ENCODE peak calls at places on chromosomes 7 and 10, in ten cellular contexts. Y, B, V, N, E, G, H, O, C and J are unnamed samples. For H3K9me3, the result is how much of the 10 kb centered on the place peaks cover.

GRCh38 chr7:2911466-2911865 is 67.4 kb upstream of the GNA12 start:
- DNase-seq in Y (no peak), B (no peak), V (no peak), N (no peak), E (no peak), G (no peak), H (no peak), O (no peak), C (no peak), J (no peak)

GRCh38 chr7:70189261-70189660 is 591.0 kb downstream of the AUTS2 start:
- DNase-seq in Y (no peak), B (no peak), V (no peak), N (no peak), E (no peak), G (no peak), H (no peak), O (no peak), C (no peak), J (no peak)

GRCh38 chr7:103447073-103447960 is 1.3 kb upstream of the SLC26A5 start:
- DNase-seq in Y (peak), B (no peak), V (peak), N (no peak), E (peak), G (peak), H (no peak), O (peak), C (peak), J (peak)

GRCh38 chr10:59176241-59177030 is at the start of gene PHYHIPL:
- DNase-seq in Y (no peak), B (peak), V (peak), N (no peak), E (peak), G (peak), H (no peak), O (peak), C (no peak), J (no peak)

GRCh38 chr10:63520463-63521388 is 475 bp upstream of the REEP3 start:
- DNase-seq in Y (no peak), B (peak), V (peak), N (peak), E (no peak), G (peak), H (peak), O (peak), C (peak), J (peak)

GRCh38 chr7:129829677-129830631 is 122.8 kb downstream of the UBE2H start:
- DNase-seq in Y (peak), B (peak), V (peak), N (peak), E (peak), G (peak), H (no peak), O (peak), C (peak), J (peak)

GRCh38 chr10:132575320-132576201 is 38.0 kb downstream of the INPP5A start:
- DNase-seq in Y (no peak), B (peak), V (no peak), N (no peak), E (no peak), G (no peak), H (no peak), O (no peak), C (no peak), J (peak)

GRCh38 chr10:99827906-99828305 is 45.5 kb downstream of the ABCC2 start:
- DNase-seq in Y (no peak), B (no peak), V (no peak), N (no peak), E (no peak), G (no peak), H (no peak), O (no peak), C (no peak), J (no peak)

GRCh38 chr7:78924581-78924980 is 528.9 kb downstream of the MAGI2 start:
- DNase-seq in Y (peak), B (no peak), V (peak), N (no peak), E (peak), G (peak), H (no peak), O (no peak), C (peak), J (no peak)

GRCh38 chr7:157524731-157525130 is 187.9 kb downstream of the DNAJB6 start:
- DNase-seq in Y (no peak), B (no peak), V (no peak), N (no peak), E (no peak), G (no peak), H (no peak), O (no peak), C (no peak), J (no peak)
- H3K9me3 ChIP-seq in Y (under half), B (under half), V (under half), N (under half), E (under half), G (under half), H (under half), O (under half), C (under half), J (under half)

GRCh38 chr7:108454674-108455523 is 1.3 kb downstream of the NRCAM start:
- DNase-seq in Y (no peak), B (no peak), V (peak), N (peak), E (peak), G (peak), H (no peak), O (peak), C (no peak), J (no peak)

GRCh38 chr7:108457871-108458270 is 1.6 kb upstream of the NRCAM start:
- DNase-seq in Y (no peak), B (no peak), V (no peak), N (no peak), E (no peak), G (no peak), H (no peak), O (no peak), C (no peak), J (no peak)

GRCh38 chr7:108455524-108455832 is 758 bp downstream of the NRCAM start:
- DNase-seq in Y (no peak), B (no peak), V (no peak), N (no peak), E (no peak), G (no peak), H (no peak), O (no peak), C (no peak), J (peak)

GRCh38 chr7:108455833-108456677 is at the start of gene NRCAM:
- DNase-seq in Y (peak), B (peak), V (peak), N (peak), E (peak), G (peak), H (peak), O (peak), C (no peak), J (peak)

DNA sequence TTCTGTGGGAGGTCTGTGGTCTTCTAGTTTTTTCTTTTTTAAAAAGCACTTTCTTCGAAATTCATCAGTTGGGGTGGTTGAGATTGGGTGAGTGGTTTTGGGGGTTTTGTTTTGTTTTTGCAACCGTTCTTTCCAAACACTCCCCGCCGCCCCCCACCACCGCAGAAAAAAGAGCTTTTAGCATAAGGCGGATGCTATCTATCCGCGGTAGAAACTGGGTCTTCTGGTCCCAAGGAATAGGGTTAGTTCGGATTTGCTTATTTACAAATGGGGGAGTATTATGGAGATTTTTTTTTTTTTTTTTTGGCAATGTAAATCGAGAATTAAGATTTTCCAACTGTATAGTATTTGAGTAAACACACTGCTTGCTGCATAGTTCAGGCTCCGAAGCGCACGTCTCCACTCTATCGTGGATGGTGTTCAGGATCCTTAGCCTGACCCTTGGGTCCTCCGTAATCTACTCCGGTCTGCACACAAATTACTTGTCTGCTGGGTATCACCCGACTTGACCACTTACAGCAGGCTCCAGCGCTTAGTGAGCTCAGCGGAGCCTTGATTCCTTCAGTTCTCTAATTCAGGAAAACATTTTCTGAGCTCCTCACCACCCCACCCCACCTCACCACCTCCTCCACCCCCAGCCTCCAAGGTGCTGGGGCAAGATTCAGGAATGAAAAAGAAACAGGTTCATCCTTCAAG is 757 bp upstream of the NRCAM start:
- DNase-seq in Y (no peak), B (no peak), V (peak), N (no peak), E (no peak), G (no peak), H (no peak), O (peak), C (no peak), J (no peak)
- H3K4me3 ChIP-seq in Y (peak), B (no peak), V (peak), N (no peak), E (peak), G (peak), H (peak), O (peak), C (no peak), J (no peak)

GRCh38 chr10:131272897-131273451 is 38.5 kb downstream of the TCERG1L start:
- DNase-seq in Y (no peak), B (no peak), V (no peak), N (no peak), E (no peak), G (no peak), H (no peak), O (no peak), C (no peak), J (no peak)

GRCh38 chr10:131269776-131270460 is 41.6 kb downstream of the TCERG1L start:
- DNase-seq in Y (no peak), B (no peak), V (no peak), N (no peak), E (no peak), G (no peak), H (no peak), O (peak), C (no peak), J (no peak)

GRCh38 chr10:131271966-131272365 is 39.6 kb downstream of the TCERG1L start:
- DNase-seq in Y (no peak), B (no peak), V (no peak), N (no peak), E (no peak), G (no peak), H (no peak), O (peak), C (no peak), J (no peak)

GRCh38 chr10:131270461-131271190 is 40.9 kb downstream of the TCERG1L start:
- DNase-seq in Y (no peak), B (no peak), V (no peak), N (no peak), E (no peak), G (no peak), H (no peak), O (peak), C (no peak), J (no peak)

GRCh38 chr10:131271195-131271880 is 40.2 kb downstream of the TCERG1L start:
- DNase-seq in Y (no peak), B (no peak), V (no peak), N (no peak), E (no peak), G (no peak), H (no peak), O (peak), C (no peak), J (no peak)
- H3K9me3 ChIP-seq in Y (under half), B (under half), V (under half), N (under half), E (under half), G (under half), H (under half), O (under half), C (under half), J (under half)

DNA sequence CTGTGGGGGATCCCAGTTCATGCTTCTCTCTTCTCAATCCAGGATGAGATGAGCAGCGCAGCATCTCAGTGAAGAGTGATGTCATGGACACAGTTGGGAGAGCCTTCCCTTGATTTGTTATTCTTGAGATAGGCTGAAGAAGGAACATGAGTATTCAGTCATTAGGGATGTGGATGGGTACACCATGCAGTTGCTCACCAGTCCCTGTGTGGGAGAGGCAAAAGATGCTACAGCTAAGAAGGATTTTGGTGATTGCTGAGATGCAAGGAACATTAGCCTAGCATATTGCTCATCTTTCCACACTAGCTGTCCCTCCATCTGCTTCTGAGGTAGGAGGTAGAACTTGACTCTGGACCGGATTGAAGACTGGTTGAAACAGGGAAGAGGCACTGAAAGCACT is 179.6 kb downstream of the GALNT17 start:
- DNase-seq in Y (no peak), B (no peak), V (no peak), N (no peak), E (no peak), G (no peak), H (no peak), O (no peak), C (no peak), J (no peak)
- H3K4me3 ChIP-seq in Y (no peak), B (no peak), V (no peak), N (no peak), E (no peak), G (no peak), H (no peak), O (no peak), C (no peak), J (no peak)